ENCODE peak calls at places on chromosomes 12 and 14, in five cellular contexts. N is fibroblast of pulmonary artery, C is MCF 10A, X is endothelial cell, L is A549. A is an unnamed sample.

GRCh38 chr12:115944851-115945496 is 332.5 kb downstream of the MED13L start:
- DNase-seq in N (no peak), C (no peak), L (no peak), X (no peak), A (no peak)

GRCh38 chr12:10331642-10332239 is 24.1 kb downstream of the KLRD1 start:
- DNase-seq in X (peak; percentile 18), N (peak; percentile 79), L (peak; percentile 68), C (peak; percentile 72), A (peak; percentile 59)

GRCh38 chr12:72236071-72236705 is 36.0 kb upstream of the TRHDE start:
- DNase-seq in C (no peak), X (no peak), N (peak; percentile 24), L (no peak), A (peak; percentile 59)

GRCh38 chr14:79629891-79630560 is 581.3 kb downstream of the DIO2 start:
- DNase-seq in L (no peak), X (no peak), C (peak; percentile 1), N (peak; percentile 7), A (no peak)

GRCh38 chr12:69274861-69275260 is 35.5 kb downstream of the CPSF6 start:
- DNase-seq in N (peak; percentile 33), L (no peak), X (no peak), C (peak; percentile 60), A (peak; percentile 23)

GRCh38 chr12:31234955-31235867 is 90.7 kb downstream of the SINHCAF start:
- DNase-seq in L (peak; percentile 58), C (peak; percentile 39), X (peak; percentile 57), N (peak; percentile 51), A (peak; percentile 38)

GRCh38 chr12:5784626-5785130 is 160.4 kb downstream of the ANO2 start:
- DNase-seq in N (no peak), C (no peak), L (no peak), X (no peak), A (no peak)

GRCh38 chr12:46886541-46887041 is 60.8 kb upstream of the SLC38A4 start:
- DNase-seq in N (peak; percentile 11), X (no peak), C (peak; percentile 14), L (no peak), A (peak; percentile 69)

GRCh38 chr12:28909291-28909690 is 239.8 kb upstream of the FAR2 start:
- DNase-seq in N (peak; percentile 12), C (no peak), L (no peak), X (no peak), A (no peak)

GRCh38 chr12:121110211-121110940 is 22.3 kb upstream of the P2RX7 start:
- DNase-seq in L (peak; percentile 74), N (peak; percentile 76), C (peak; percentile 76), X (peak; percentile 63), A (peak; percentile 62)

GRCh38 chr12:108967869-108968540 is 52.9 kb downstream of the SVOP start:
- DNase-seq in L (peak; percentile 51), C (peak; percentile 27), X (no peak), N (no peak), A (no peak)

GRCh38 chr14:73140924-73141323 is 4.6 kb downstream of the PSEN1 start:
- DNase-seq in N (no peak), C (no peak), X (no peak), L (no peak), A (no peak)

GRCh38 chr12:65603428-65604351 is 220.6 kb upstream of the HMGA2 start:
- DNase-seq in N (peak; percentile 87), X (no peak), L (peak; percentile 48), C (peak; percentile 91), A (peak; percentile 93)

GRCh38 chr12:49868952-49869815 is 26.3 kb upstream of the BCDIN3D start:
- DNase-seq in X (no peak), N (peak; percentile 100), C (no peak), L (peak; percentile 22), A (peak; percentile 99)

GRCh38 chr12:10940389-10940788 is 1.3 kb upstream of the TAS2R14 start:
- DNase-seq in N (peak; percentile 88), L (peak; percentile 65), X (no peak), C (peak; percentile 67), A (peak; percentile 81)

GRCh38 chr12:24551368-24551767 is 397.5 kb downstream of the BCAT1 start:
- DNase-seq in C (no peak), N (no peak), X (no peak), L (no peak), A (no peak)

GRCh38 chr14:67557118-67557517 is 24.0 kb downstream of the PLEKHH1 start:
- DNase-seq in L (peak; percentile 11), X (no peak), N (no peak), C (peak; percentile 26), A (no peak)

GRCh38 chr14:102461490-102462317 is 47.9 kb downstream of the ANKRD9 start:
- DNase-seq in L (no peak), C (no peak), N (no peak), X (no peak), A (no peak)

GRCh38 chr14:65238456-65238855 is 136.1 kb upstream of the MAX start:
- DNase-seq in N (peak; percentile 92), X (no peak), C (peak; percentile 86), L (peak; percentile 63), A (peak; percentile 80)

GRCh38 chr12:68001486-68002466 is 12.5 kb downstream of the IFNG-AS1 start:
- DNase-seq in N (peak; percentile 14), X (no peak), L (peak; percentile 33), C (peak; percentile 40), A (no peak)

GRCh38 chr14:58969951-58970751 is 218.3 kb upstream of the DAAM1 start:
- DNase-seq in L (no peak), C (no peak), N (peak; percentile 41), X (no peak), A (no peak)

GRCh38 chr14:104731249-104731924 is 7.4 kb downstream of the ADSS1 start:
- DNase-seq in C (no peak), L (peak; percentile 62), X (no peak), N (no peak), A (peak; percentile 16)

GRCh38 chr14:29926701-29927595 is 699 bp downstream of the PRKD1 start:
- DNase-seq in L (peak; percentile 59), N (peak; percentile 55), C (peak; percentile 58), X (peak; percentile 53), A (peak; percentile 41)

GRCh38 chr14:103501921-103502669 is 20.5 kb downstream of the CKB start:
- DNase-seq in N (no peak), L (no peak), C (no peak), X (no peak), A (no peak)

GRCh38 chr12:42932937-42933336 is 343.4 kb upstream of the PRICKLE1 start:
- DNase-seq in L (no peak), C (no peak), X (no peak), N (no peak), A (no peak)

GRCh38 chr12:70557583-70558263 is 79.5 kb downstream of the PTPRB start:
- DNase-seq in L (no peak), C (no peak), N (no peak), X (no peak), A (no peak)

GRCh38 chr12:55732288-55732687 is 3.5 kb upstream of the CD63 start:
- DNase-seq in N (no peak), X (no peak), L (no peak), C (no peak), A (no peak)

GRCh38 chr12:123150804-123151678 is at the start of gene PITPNM2:
- DNase-seq in C (peak; percentile 56), X (peak; percentile 62), L (peak; percentile 57), N (peak; percentile 55), A (peak; percentile 25)

GRCh38 chr14:20412876-20413784 is at the start of gene TEP1:
- DNase-seq in X (peak; percentile 80), C (peak; percentile 87), L (peak; percentile 88), N (peak; percentile 81), A (peak; percentile 80)
- TF ChIP-seq CTCF in X (no peak), C (no peak), L (no peak), N (no peak), A (no peak)

DNA sequence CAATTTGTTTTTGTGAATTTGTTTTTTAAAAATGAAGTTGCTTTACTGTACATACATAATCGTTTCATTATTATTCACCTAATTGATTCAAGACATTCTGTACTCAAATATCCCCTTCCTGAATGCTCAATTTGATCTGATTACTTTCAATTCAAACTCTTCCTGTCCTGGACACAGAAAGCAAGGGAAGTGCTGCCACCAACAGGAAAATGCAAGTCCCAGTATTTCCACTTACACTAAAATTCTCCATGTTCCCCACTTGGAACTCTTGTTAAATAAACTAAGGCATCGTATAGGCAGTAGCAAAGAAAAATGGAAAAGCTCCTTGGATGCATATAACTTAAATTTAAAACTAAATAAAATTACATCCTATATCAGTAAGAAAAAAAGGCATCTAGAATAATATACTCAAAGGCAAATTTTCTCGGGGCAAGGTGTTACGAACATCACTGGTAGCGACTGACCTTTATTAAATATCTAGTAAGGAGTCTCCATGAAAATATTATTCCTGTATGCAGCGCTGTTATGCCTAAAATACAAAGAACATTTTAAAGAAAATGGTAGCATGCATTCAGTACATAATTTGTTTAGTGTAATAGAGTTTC is 72.0 kb upstream of the DBX2 start:
- DNase-seq in X (peak; percentile 14), L (peak; percentile 72), N (peak; percentile 46), C (peak; percentile 50), A (peak; percentile 7)
- TF ChIP-seq CTCF in X (no peak), L (peak; percentile 56), N (peak; percentile 48), C (peak; percentile 49), A (peak; percentile 66)

GRCh38 chr12:53326460-53327185 is 5.2 kb upstream of the AAAS start:
- DNase-seq in X (no peak), C (no peak), N (no peak), L (no peak), A (no peak)

GRCh38 chr12:53325539-53326061 is 4.2 kb upstream of the AAAS start:
- DNase-seq in N (no peak), X (peak; percentile 56), L (peak; percentile 34), C (no peak), A (no peak)

GRCh38 chr12:53324779-53325538 is 3.5 kb upstream of the AAAS start:
- DNase-seq in C (peak; percentile 92), X (peak; percentile 88), N (peak; percentile 93), L (peak; percentile 96), A (peak; percentile 85)

GRCh38 chr12:53327435-53328042 is 6.1 kb upstream of the AAAS start:
- DNase-seq in X (no peak), N (peak; percentile 45), L (peak; percentile 60), C (peak; percentile 53), A (no peak)

DNA sequence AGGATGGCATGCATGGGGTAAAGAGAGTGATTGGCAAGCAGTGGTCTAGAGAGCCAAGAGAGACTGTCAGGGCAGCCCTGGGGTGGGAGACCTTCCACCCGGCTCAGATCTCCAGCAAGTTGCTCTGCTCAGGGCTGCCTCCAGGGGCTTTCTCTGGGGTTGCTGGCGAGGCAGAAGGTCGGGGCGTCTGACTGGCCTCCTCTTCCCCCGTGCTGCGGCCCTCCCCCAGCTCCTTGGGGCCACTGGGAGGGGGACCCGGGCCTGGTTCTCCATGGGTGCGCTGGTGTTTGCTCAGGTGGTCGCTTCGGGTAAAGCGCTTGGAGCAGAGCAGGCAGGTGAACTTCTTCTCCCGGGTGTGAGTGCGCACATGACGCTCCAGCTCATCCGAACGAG is 6.6 kb upstream of the AAAS start:
- DNase-seq in L (no peak), N (no peak), C (no peak), X (peak; percentile 41), A (no peak)
- TF ChIP-seq CTCF in L (no peak), N (peak; percentile 3), C (no peak), X (no peak), A (no peak)

DNA sequence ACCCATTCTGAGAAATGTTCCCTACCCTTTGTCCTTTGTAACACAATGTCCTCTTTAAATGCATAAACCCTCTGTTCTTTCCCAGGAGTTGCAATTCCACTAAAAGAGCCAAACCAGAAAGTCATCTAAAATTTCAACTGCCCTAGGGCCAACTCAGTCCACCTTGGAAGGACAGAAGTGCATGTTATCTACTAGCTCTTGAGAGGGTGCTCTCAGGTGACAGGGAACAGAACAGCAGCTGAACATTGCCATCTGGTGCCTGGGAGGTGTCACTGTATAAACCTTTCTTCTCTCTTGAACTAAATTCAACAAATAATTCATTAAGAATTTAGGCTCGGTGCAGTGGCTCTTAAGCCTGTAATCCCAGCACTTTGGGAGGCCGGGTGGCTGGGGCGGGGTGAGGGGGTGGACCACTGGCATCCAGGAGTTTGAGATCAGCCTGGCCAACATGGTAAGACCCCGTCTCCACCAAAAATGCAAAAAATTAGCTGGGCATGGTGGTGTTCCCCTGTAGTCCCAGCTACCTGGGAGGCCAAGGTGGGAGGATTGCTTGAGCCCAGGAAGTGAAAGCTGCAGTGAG is 10.3 kb upstream of the FERMT2 start:
- DNase-seq in C (peak; percentile 75), X (peak; percentile 21), N (peak; percentile 84), L (peak; percentile 80), A (peak; percentile 57)
- TF ChIP-seq CTCF in C (peak; percentile 64), X (peak; percentile 47), N (peak; percentile 79), L (peak; percentile 65), A (peak; percentile 80)